ENCODE peak calls at places on chromosomes 13 and 19, in five cellular contexts. U, L, K, T and M are unnamed samples.
A peak's percentile ranks its signal among the peaks of the same experiment; 100 is the strongest.

GRCh38 chr13:63910406-63910957 is 2494.8 kb upstream of the PCDH20 start:
- DNase-seq in U (no peak), T (no peak), L (no peak), K (no peak), M (no peak)

GRCh38 chr19:45076029-45076850 is at the start of gene ZNF296:
- DNase-seq in U (peak; percentile 85), T (no peak), L (peak; percentile 93), K (peak; percentile 93), M (no peak)

GRCh38 chr19:1852294-1852646 is 4.0 kb upstream of the REXO1 start:
- DNase-seq in K (no peak), T (no peak), L (no peak), U (no peak), M (no peak)

GRCh38 chr19:41427647-41428480 is 690 bp upstream of the B3GNT8 start:
- DNase-seq in U (peak; percentile 69), K (peak; percentile 80), L (peak; percentile 45), T (no peak), M (no peak)

GRCh38 chr19:1406496-1406817 is 929 bp upstream of the DAZAP1 start:
- DNase-seq in T (no peak), U (no peak), K (no peak), L (peak; percentile 40), M (no peak)

GRCh38 chr13:109410868-109411267 is 375.5 kb downstream of the IRS2 start:
- DNase-seq in K (no peak), U (no peak), T (no peak), L (no peak), M (no peak)

GRCh38 chr19:23957660-23958281 is 43.1 kb downstream of the ZNF726 start:
- DNase-seq in T (no peak), K (no peak), U (no peak), L (peak; percentile 18), M (no peak)

GRCh38 chr19:6065685-6066365 is 44.5 kb downstream of the RFX2 start:
- DNase-seq in T (no peak), U (no peak), K (peak; percentile 73), L (peak; percentile 53), M (peak; percentile 19)

GRCh38 chr13:50421457-50422130 is 406.4 kb downstream of the KCNRG start:
- DNase-seq in L (no peak), U (no peak), T (no peak), K (no peak), M (no peak)

GRCh38 chr13:78238911-78239310 is 320.3 kb upstream of the EDNRB start:
- DNase-seq in T (no peak), K (no peak), U (no peak), L (no peak), M (no peak)

GRCh38 chr19:1245884-1246816 is 2.2 kb upstream of the MIDN start:
- DNase-seq in K (peak; percentile 83), L (peak; percentile 88), U (no peak), T (no peak), M (no peak)

GRCh38 chr13:80454245-80454644 is 113.3 kb upstream of the SPRY2 start:
- DNase-seq in T (no peak), K (no peak), U (no peak), L (no peak), M (no peak)

GRCh38 chr13:42333613-42334328 is 61.8 kb downstream of the AKAP11 start:
- DNase-seq in U (no peak), L (no peak), K (no peak), T (no peak), M (no peak)

DNA sequence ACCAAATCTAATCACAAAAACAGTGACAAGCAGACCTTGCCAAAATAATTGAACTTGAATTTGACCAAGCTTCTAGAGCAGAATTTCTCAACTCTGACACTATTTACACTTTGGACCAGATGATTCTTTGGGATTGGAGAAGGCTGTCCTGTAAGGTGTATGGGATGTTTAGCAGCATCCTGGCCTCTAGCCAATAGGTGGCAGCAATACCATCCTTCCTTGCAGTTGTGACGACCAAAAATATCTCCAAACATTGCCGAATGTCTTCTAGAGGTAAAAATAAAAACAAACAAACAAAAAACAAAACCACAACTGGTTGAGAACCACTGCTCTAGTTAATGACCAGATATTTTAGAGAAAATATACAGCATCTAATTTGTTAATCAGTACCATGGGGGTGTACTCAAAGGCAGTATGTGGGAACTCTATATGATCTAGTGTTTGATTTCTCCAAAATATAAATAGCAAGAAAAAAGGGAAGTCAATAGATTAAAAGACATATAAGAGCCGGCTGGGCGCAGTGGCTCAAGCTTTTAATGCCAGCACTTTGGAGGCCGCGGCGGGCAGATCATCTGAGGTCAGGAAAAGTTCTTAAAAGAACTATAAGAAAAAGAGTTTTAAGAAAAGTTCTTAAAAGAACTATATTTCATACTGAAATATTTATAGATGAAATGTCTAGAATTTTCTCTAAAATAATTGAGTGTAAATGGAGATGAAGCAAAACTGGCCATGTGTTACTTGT is 60.9 kb upstream of the ZNF527 start:
- DNase-seq in U (no peak), T (no peak), K (no peak), L (no peak), M (no peak)
- TF ChIP-seq CTCF in U (peak; percentile 53), T (peak; percentile 57), K (no peak), L (no peak), M (peak; percentile 28)

GRCh38 chr13:104769520-104769919 is 1703.3 kb upstream of the SLC10A2 start:
- DNase-seq in U (no peak), K (no peak), L (no peak), T (no peak), M (no peak)
- TF ChIP-seq CTCF in U (no peak), K (no peak), L (no peak), T (no peak), M (no peak)

DNA sequence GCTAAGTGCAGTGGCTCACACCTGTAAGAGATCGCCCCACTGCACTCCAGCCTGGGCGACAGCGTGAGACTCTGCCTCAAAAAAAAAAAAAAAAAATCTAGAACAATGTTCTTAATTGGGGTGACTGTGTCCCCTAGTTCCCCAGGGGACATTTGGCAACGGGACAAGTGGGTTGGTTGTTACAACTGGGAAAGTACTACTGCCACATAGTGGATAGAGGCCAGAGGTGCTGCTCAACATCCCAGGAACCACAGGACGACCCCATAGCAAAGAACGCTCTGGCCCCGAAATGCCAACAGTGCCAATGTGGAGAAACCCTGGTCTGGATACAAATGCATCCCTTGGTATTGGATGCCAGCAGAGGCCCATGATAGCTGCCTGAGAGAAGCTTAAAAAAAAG is 11.8 kb downstream of the NLRP12 start:
- DNase-seq in T (no peak), K (no peak), L (no peak), U (no peak), M (no peak)
- TF ChIP-seq CTCF in T (peak; percentile 41), K (no peak), L (no peak), U (no peak), M (peak; percentile 14)

GRCh38 chr19:11587973-11588631 is 9.2 kb upstream of the ZNF627 start:
- DNase-seq in U (no peak), L (no peak), K (no peak), T (no peak), M (no peak)
- TF ChIP-seq CTCF in U (peak; percentile 26), L (peak; percentile 5), K (no peak), T (peak; percentile 7), M (no peak)

GRCh38 chr13:32211788-32212187 is 103.4 kb downstream of the ZAR1L start:
- DNase-seq in T (no peak), L (no peak), U (no peak), K (no peak), M (no peak)

GRCh38 chr13:32208860-32209259 is 106.3 kb downstream of the ZAR1L start:
- DNase-seq in U (no peak), L (no peak), K (no peak), T (no peak), M (no peak)

GRCh38 chr13:32209670-32210069 is 105.5 kb downstream of the ZAR1L start:
- DNase-seq in U (no peak), K (no peak), T (no peak), L (no peak), M (no peak)

GRCh38 chr13:32212420-32212819 is 102.7 kb downstream of the ZAR1L start:
- DNase-seq in U (no peak), L (no peak), T (no peak), K (no peak), M (no peak)

GRCh38 chr13:32210081-32210480 is 105.1 kb downstream of the ZAR1L start:
- DNase-seq in T (no peak), K (no peak), L (no peak), U (no peak), M (no peak)
- TF ChIP-seq CTCF in T (no peak), K (no peak), L (no peak), U (no peak), M (no peak)

DNA sequence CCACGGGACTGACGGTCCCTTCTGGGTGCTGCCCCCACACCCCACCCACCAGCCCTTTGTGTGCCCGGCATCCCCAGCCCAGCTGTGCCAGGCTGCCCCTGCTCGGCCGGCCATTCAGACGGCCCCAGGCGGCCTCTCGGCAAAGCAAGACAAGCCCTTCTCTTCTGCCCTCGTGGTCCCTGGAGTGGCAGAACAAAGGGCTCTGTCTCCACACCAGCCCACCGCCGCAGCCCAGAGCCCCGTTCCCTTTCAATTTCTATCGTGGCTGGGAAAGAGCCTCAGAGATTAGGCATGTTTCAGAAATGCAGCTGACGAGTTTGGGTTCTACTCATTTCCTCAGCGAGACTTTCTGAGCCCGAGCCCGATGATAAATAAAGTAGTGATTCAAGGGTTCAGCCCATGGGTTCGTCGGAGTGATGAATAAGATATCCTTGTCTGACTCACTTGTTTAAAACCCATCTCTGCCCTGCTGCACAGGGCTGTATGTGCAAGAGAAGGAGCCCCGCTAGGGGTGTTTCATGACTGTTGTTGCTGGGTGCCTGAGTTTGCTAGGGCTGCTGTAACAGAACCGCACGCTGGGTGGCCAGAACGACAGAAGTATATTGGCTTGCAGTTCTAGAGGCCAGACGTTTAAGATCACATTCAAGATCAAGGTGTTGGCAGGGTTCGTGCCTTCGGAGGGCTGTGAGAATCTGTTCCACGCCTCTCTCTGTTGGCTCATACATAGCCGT is 4.3 kb downstream of the MYO9B start:
- DNase-seq in K (no peak), T (peak; percentile 65), L (peak; percentile 75), U (peak; percentile 70), M (no peak)
- TF ChIP-seq CTCF in K (peak; percentile 49), T (no peak), L (peak; percentile 24), U (peak; percentile 20), M (peak; percentile 81)